ENCODE peak calls at places on chromosomes 12 and 14, in ten cellular contexts. L, H, I, Y, U, S, O, J, C and Q are unnamed samples. For H3K4me1, the result is how much of the 10 kb centered on the place peaks cover.

GRCh38 chr14:35429951-35430350 is 25.4 kb upstream of the NFKBIA start:
- DNase-seq in J (no peak), H (no peak), C (no peak), O (no peak), Y (no peak), S (no peak), L (no peak), U (no peak), I (no peak), Q (no peak)

GRCh38 chr12:46472893-46473633 is 100.5 kb upstream of the SLC38A2 start:
- DNase-seq in S (no peak), I (no peak), C (no peak), U (no peak), H (no peak), L (no peak), O (peak), Y (no peak), J (no peak), Q (no peak)

GRCh38 chr12:78963439-78964222 is 99.1 kb downstream of the SYT1 start:
- DNase-seq in U (no peak), Y (no peak), C (no peak), O (no peak), J (no peak), L (no peak), S (peak), H (no peak), I (no peak), Q (no peak)

GRCh38 chr12:86186449-86186848 is 69.7 kb downstream of the MGAT4C start:
- DNase-seq in H (no peak), U (no peak), J (no peak), C (no peak), L (no peak), O (no peak), S (no peak), I (no peak), Y (no peak), Q (no peak)

GRCh38 chr14:104547998-104548700 is 31.4 kb upstream of the C14orf180 start:
- DNase-seq in C (no peak), U (peak), S (no peak), I (peak), L (no peak), O (no peak), H (no peak), Y (no peak), J (no peak), Q (no peak)

GRCh38 chr12:5830121-5830520 is 114.9 kb downstream of the ANO2 start:
- DNase-seq in S (no peak), U (no peak), I (no peak), Y (no peak), H (no peak), L (no peak), O (no peak), J (no peak), C (no peak), Q (no peak)

GRCh38 chr12:124396544-124397398 is 101.9 kb downstream of the RFLNA start:
- DNase-seq in L (no peak), J (no peak), H (no peak), C (peak), S (no peak), O (peak), I (peak), U (no peak), Y (peak), Q (peak)

GRCh38 chr12:27826076-27826475 is 46.0 kb upstream of the MANSC4 start:
- DNase-seq in L (no peak), U (no peak), C (no peak), S (no peak), H (no peak), Y (no peak), I (no peak), O (no peak), J (no peak), Q (no peak)

GRCh38 chr14:24879661-24880381 is 170.1 kb downstream of the STXBP6 start:
- DNase-seq in Y (no peak), L (no peak), C (no peak), U (no peak), J (no peak), S (no peak), H (no peak), O (no peak), I (no peak), Q (no peak)

GRCh38 chr12:66829660-66830325 is 150.9 kb upstream of the GRIP1 start:
- DNase-seq in U (no peak), L (no peak), I (no peak), O (no peak), C (no peak), J (no peak), H (peak), S (no peak), Y (no peak), Q (no peak)

GRCh38 chr12:92108651-92109050 is 37.0 kb downstream of the BTG1 start:
- DNase-seq in J (no peak), H (no peak), O (no peak), I (no peak), C (no peak), L (no peak), S (no peak), Y (no peak), U (no peak), Q (no peak)

GRCh38 chr14:105292810-105293711 is 7.7 kb downstream of the BRF1 start:
- DNase-seq in I (no peak), O (no peak), C (no peak), J (no peak), Y (no peak), U (no peak), S (no peak), H (no peak), L (no peak), Q (no peak)

GRCh38 chr14:70888151-70888499 is 19.1 kb upstream of the PCNX1 start:
- DNase-seq in C (no peak), Y (no peak), O (no peak), I (no peak), J (no peak), U (no peak), H (no peak), S (no peak), L (no peak), Q (no peak)
- TF ChIP-seq CTCF in C (no peak), Y (no peak), O (no peak), I (no peak), J (no peak), U (peak), H (no peak), S (no peak), L (no peak), Q (no peak)

DNA sequence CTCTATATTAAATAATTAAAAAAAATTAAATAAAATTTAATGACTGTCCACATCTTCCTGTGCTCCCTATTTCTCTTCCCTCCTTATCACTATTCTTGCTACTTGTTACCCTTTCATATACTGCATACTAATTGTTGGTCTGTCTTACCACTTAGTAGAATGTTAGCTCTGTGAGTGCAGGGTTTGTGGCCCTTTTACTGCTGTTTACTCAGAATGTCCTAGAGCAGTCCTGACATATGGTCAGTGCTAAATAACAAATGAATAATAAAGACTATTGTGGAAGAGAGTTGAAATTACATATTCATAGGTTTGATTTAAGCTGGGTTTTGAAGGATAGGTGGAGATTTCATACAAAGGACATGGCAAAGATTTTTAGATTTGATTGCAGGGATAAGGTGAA is 24.5 kb downstream of the KTN1 start:
- DNase-seq in H (no peak), U (no peak), C (no peak), Y (no peak), J (no peak), S (no peak), I (no peak), O (no peak), L (no peak), Q (no peak)
- H3K4me1 ChIP-seq in H (under half), U (under half), C (under half), Y (half or more), J (under half), S (half or more), I (under half), O (under half), L (under half), Q (under half)

GRCh38 chr14:94636744-94637412 is 24.7 kb downstream of the SERPINA3 start:
- DNase-seq in U (no peak), Y (no peak), J (no peak), O (no peak), S (peak), C (no peak), I (no peak), L (no peak), H (no peak), Q (no peak)
- TF ChIP-seq CTCF in U (peak), Y (peak), J (no peak), O (peak), S (peak), C (no peak), I (peak), L (no peak), H (no peak), Q (no peak)

DNA sequence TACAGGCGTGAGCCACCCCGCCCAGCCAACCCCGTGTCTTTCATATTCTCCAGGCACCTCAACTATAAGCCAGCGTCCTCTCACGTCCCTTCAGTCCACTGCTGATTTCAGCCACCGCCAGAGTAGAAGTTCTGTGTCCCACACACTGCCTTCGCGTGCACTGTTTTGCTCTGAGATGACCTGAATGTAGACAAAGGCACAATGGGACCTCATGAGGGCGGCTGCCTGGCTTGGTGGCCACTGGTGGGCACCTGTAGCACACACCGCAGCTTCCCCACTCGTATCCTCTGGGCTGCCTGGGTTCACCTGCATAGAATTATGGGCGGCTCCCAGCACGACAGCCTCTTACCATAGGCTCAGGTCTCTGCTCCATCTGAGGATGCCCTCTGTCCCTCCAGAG is 57.2 kb downstream of the GPR68 start:
- DNase-seq in S (no peak), Y (no peak), H (no peak), I (no peak), C (no peak), O (no peak), L (no peak), J (no peak), U (no peak), Q (no peak)
- H3K4me1 ChIP-seq in S (under half), Y (under half), H (under half), I (under half), C (under half), O (under half), L (under half), J (under half), U (under half), Q (under half)